ENCODE peak calls at places on chromosomes 13 and 19, in six cellular contexts. G is HCT116, F is GM20000, E is psoas muscle, D is RWPE1, N is fibroblast of pulmonary artery. J is an unnamed sample.

GRCh38 chr19:47762151-47762550 is 16.4 kb upstream of the SELENOW start:
- DNase-seq in G (no peak), F (no peak), E (no peak), D (no peak), N (no peak), J (no peak)

GRCh38 chr19:33443638-33444195 is 70.2 kb downstream of the CEBPG start:
- DNase-seq in G (no peak), F (no peak), E (no peak), D (no peak), N (no peak), J (no peak)

GRCh38 chr13:44692173-44692713 is 116.1 kb upstream of the TSC22D1 start:
- DNase-seq in G (peak), F (no peak), E (no peak), D (no peak), N (no peak), J (no peak)

GRCh38 chr13:49637989-49638388 is 9.7 kb downstream of the ARL11 start:
- DNase-seq in G (no peak), F (no peak), E (no peak), D (no peak), N (no peak), J (no peak)

GRCh38 chr13:23673354-23673753 is 103.1 kb downstream of the TNFRSF19 start:
- DNase-seq in G (no peak), F (no peak), E (no peak), D (peak), N (peak), J (no peak)

GRCh38 chr13:41780736-41781708 is 179.9 kb downstream of the VWA8 start:
- DNase-seq in G (no peak), F (no peak), E (no peak), D (no peak), N (peak), J (no peak)

GRCh38 chr13:32851083-32852064 is 164.8 kb upstream of the KL start:
- DNase-seq in G (no peak), F (no peak), E (no peak), D (no peak), N (no peak), J (no peak)

GRCh38 chr19:18000981-18001836 is 6.8 kb upstream of the ARRDC2 start:
- DNase-seq in G (peak), F (peak), E (peak), D (peak), N (peak), J (peak)

GRCh38 chr13:72043361-72043760 is 176.4 kb upstream of the DACH1 start:
- DNase-seq in G (no peak), F (no peak), E (no peak), D (no peak), N (no peak), J (no peak)

GRCh38 chr19:12543855-12544254 is 7.4 kb downstream of the ZNF564 start:
- DNase-seq in G (no peak), F (no peak), E (no peak), D (no peak), N (peak), J (no peak)

GRCh38 chr13:52746141-52746540 is 6.5 kb upstream of the CNMD start:
- DNase-seq in G (no peak), F (no peak), E (no peak), D (no peak), N (no peak), J (no peak)

GRCh38 chr13:99303863-99304521 is 3.2 kb downstream of the GPR183 start:
- DNase-seq in G (no peak), F (no peak), E (no peak), D (no peak), N (no peak), J (no peak)

DNA sequence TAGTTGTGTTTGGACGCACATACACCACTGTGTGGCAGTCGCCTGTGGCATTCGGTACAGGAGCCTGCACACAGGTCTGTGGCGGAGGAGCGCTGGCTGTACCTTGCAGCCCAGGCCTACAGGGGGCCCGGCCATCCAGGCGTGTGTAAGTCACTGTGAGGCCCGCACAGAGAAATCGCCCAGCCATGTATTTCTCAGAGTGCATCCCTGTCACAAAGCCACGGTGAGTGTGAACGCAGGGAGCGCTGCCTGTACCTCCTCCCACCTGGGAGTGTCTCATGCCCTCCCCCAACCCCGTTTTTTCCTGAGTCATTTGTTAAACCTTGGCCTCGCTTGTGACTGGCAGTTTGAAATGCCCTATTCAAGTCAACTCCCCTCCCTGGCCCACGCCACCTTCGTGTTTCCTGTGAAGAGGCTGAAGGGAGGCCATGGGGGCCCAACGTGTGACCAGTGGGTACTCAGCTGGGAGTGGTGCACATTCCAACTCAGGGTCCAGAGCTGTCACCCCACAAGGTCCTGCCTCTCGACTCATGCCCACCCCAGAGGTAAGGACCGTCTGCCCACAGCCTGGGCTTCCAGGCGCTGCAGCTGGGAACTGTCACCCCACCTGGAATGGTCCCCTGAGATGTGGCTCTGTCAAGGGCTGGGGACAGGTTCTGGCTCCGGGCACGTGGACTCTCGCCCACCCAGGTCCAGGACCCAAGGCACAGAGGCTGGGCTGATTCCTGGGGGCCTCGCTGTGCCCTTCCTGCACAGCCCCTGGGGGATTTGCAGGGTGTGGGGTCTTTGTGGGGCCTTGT is 11.6 kb upstream of the RASA3 start:
- DNase-seq in G (peak), F (peak), E (no peak), D (no peak), N (no peak), J (peak)
- TF ChIP-seq CTCF in G (no peak), F (peak), E (no peak), D (no peak), N (no peak), J (peak)

DNA sequence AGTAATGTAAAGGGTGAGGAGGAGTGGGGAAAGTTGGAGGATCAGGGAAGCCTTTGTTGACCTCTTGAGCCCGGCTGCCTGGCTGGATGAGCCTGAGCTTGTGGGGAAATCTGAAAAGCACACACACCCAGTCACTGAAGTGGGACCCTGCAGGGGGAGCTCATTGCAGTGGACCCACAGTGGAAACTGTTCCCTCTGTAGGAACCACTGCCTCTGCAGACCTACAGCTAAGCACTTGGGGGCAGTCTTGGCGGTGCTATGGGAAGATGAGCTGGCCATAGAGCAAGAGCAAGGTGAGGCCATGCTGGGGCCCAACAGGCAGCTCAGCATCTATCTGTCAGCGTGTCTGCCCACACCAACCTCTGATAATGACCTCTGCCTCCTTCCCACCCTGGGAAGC is 294.8 kb downstream of the TSHZ3 start:
- DNase-seq in G (no peak), F (no peak), E (no peak), D (peak), N (peak), J (peak)
- TF ChIP-seq CTCF in G (no peak), F (no peak), E (peak), D (no peak), N (peak), J (peak)

DNA sequence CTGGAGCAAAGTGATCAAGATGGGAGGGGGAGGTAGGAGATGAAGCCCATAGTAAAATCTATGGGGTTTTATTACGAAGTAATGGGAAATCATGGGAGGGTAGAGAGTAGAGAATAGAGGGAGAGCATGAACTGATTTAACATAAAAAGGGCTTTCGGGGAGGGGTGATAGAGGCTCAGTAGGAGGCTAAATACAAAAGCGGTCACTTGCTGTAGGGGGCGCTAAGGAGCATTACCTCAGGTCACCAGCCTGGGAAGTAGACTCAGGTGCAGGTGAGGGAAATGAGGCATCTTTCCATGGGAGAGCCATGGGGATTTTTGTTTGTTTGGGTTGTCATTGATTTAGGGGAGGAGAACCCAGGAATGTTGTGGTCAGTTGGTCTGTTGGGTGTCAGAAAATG is 14.1 kb downstream of the KRTDAP start:
- DNase-seq in G (peak), F (no peak), E (no peak), D (no peak), N (no peak), J (no peak)
- TF ChIP-seq CTCF in G (no peak), F (no peak), E (no peak), D (no peak), N (no peak), J (peak)

DNA sequence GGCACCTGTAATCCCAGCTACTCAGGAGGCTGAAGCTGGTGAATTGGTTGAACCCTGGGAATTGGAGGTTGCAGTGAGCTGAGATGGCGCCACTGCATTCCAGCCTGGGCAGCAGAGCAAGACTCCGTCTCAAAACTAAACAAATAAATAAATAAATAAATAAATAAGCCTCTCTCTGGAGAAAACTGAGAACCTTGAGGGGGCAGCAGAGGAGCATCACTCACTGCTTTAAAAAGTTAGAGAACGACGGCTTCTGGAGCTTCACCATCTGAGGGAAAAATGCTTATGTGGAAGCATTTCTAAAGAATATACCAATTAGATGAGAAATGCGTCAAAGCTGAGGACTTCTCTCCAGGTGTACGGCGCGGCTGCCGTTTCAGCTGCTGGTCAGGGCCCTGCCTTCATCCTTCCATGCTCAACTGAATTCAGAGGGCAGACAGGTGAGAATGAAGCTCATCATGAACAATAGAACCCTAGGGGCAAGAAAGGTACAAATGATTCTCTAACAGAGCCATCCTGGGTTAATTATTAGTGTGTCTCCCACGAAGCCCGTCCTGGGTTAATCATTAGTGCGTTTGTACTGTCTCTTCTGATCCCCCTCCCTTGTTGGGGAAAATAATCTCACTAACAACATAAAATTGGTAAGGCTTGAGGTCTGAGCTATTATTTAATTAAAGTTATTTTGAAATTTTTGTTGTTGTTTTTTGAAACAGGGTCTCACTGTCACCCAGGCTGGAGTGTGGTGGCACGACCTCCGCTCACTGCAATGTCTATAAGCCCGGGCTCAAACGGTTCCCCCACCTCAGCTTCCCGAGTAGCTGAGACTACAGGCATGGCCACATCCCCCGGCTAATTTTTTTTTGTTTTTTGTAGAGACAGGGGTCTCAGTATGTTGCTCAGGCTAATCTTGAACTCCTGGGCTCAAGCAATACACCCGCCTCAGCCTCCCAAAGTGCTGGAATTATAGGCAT is 80.1 kb downstream of the IPO5 start:
- DNase-seq in G (peak), F (no peak), E (no peak), D (peak), N (peak), J (no peak)
- TF ChIP-seq CTCF in G (peak), F (no peak), E (no peak), D (no peak), N (peak), J (no peak)